ENCODE peak calls at places on chromosome 4, in four cellular contexts. O is glomerular endothelial cell, C is left kidney, J is kidney tubule cell. T is an unnamed sample.
A peak's percentile ranks its signal among the peaks of the same experiment; 100 is the strongest.

GRCh38 chr4:23279377-23279988 is 586.7 kb downstream of the GBA3 start:
- DNase-seq in J (no peak), O (no peak), C (no peak), T (no peak)

GRCh38 chr4:23097251-23097650 is 404.5 kb downstream of the GBA3 start:
- DNase-seq in O (no peak), C (no peak), J (peak; percentile 37), T (no peak)

GRCh38 chr4:123892368-123892961 is 495.9 kb downstream of the SPRY1 start:
- DNase-seq in O (no peak), C (no peak), J (no peak), T (no peak)

GRCh38 chr4:10008208-10009005 is 12.9 kb downstream of the SLC2A9 start:
- DNase-seq in J (no peak), C (no peak), O (no peak), T (no peak)

GRCh38 chr4:166501941-166502382 is 628.9 kb downstream of the TLL1 start:
- DNase-seq in J (peak; percentile 36), C (peak; percentile 72), O (no peak), T (no peak)

GRCh38 chr4:101600287-101600686 is 190.2 kb upstream of the BANK1 start:
- DNase-seq in J (no peak), O (no peak), C (no peak), T (no peak)

GRCh38 chr4:5489260-5489659 is 219.1 kb downstream of the EVC2 start:
- DNase-seq in O (no peak), C (no peak), J (no peak), T (no peak)

GRCh38 chr4:131459430-131460101 is 1689.5 kb upstream of the PCDH10 start:
- DNase-seq in C (no peak), J (no peak), O (no peak), T (no peak)

GRCh38 chr4:142435599-142436235 is 410.4 kb downstream of the INPP4B start:
- DNase-seq in J (no peak), C (peak; percentile 48), O (no peak), T (no peak)

GRCh38 chr4:154490589-154491340 is 834 bp downstream of the DCHS2 start:
- DNase-seq in J (peak; percentile 6), O (no peak), C (peak; percentile 74), T (no peak)

GRCh38 chr4:141926414-141926813 is 290.0 kb downstream of the IL15 start:
- DNase-seq in C (no peak), J (no peak), O (no peak), T (no peak)

GRCh38 chr4:8539661-8540060 is 40.5 kb upstream of the GPR78 start:
- DNase-seq in C (no peak), O (no peak), J (peak; percentile 33), T (no peak)

GRCh38 chr4:43411226-43411625 is 518.7 kb downstream of the GRXCR1 start:
- DNase-seq in C (no peak), O (no peak), J (no peak), T (no peak)

GRCh38 chr4:165921546-165921945 is 48.5 kb downstream of the TLL1 start:
- DNase-seq in J (peak; percentile 30), C (no peak), O (no peak), T (no peak)

GRCh38 chr4:110567266-110567665 is 55.6 kb downstream of the PITX2 start:
- DNase-seq in J (no peak), O (no peak), C (no peak), T (no peak)

GRCh38 chr4:56909083-56909981 is 1.6 kb downstream of the REST start:
- DNase-seq in J (peak; percentile 59), C (peak; percentile 77), O (peak; percentile 31), T (no peak)

GRCh38 chr4:113837397-113837796 is 75.9 kb upstream of the CAMK2D start:
- DNase-seq in J (peak; percentile 79), O (no peak), C (no peak), T (peak; percentile 27)

GRCh38 chr4:187908731-187909130 is 86.8 kb upstream of the ZFP42 start:
- DNase-seq in O (no peak), J (no peak), C (no peak), T (no peak)

GRCh38 chr4:149063007-149063406 is 620.8 kb upstream of the NR3C2 start:
- DNase-seq in J (peak; percentile 73), O (no peak), C (no peak), T (no peak)

GRCh38 chr4:109665783-109666455 is 37.3 kb downstream of the CASP6 start:
- DNase-seq in C (no peak), J (no peak), O (no peak), T (no peak)

GRCh38 chr4:128751354-128751753 is 58.1 kb upstream of the JADE1 start:
- DNase-seq in O (no peak), C (no peak), J (peak; percentile 11), T (no peak)

GRCh38 chr4:95572304-95572991 is 23.7 kb upstream of the UNC5C start:
- DNase-seq in J (peak; percentile 88), C (peak; percentile 91), O (peak; percentile 69), T (peak; percentile 11)

GRCh38 chr4:4686396-4686795 is 144.5 kb upstream of the STX18 start:
- DNase-seq in O (no peak), J (no peak), C (no peak), T (no peak)

GRCh38 chr4:17027495-17027894 is 129.1 kb upstream of the LDB2 start:
- DNase-seq in J (peak; percentile 88), O (peak; percentile 84), C (no peak), T (peak; percentile 80)

GRCh38 chr4:66000500-66001117 is 330.3 kb upstream of the EPHA5 start:
- DNase-seq in O (no peak), J (no peak), C (no peak), T (no peak)

GRCh38 chr4:185817403-185817818 is 5.4 kb upstream of the SORBS2 start:
- DNase-seq in J (peak; percentile 72), O (no peak), C (no peak), T (no peak)

GRCh38 chr4:72846280-72847111 is 223.0 kb downstream of the COX18 start:
- DNase-seq in J (peak; percentile 20), O (no peak), C (peak; percentile 2), T (no peak)

GRCh38 chr4:7430368-7430964 is 4.3 kb downstream of the PSAPL1 start:
- DNase-seq in O (no peak), C (no peak), J (peak; percentile 20), T (no peak)

GRCh38 chr4:142960867-142961644 is 115.0 kb upstream of the INPP4B start:
- DNase-seq in J (no peak), O (no peak), C (no peak), T (no peak)

GRCh38 chr4:36322921-36323354 is 41.5 kb downstream of the DTHD1 start:
- DNase-seq in O (no peak), J (no peak), C (no peak), T (no peak)

GRCh38 chr4:36281384-36282106 is at the start of gene DTHD1:
- DNase-seq in C (no peak), J (peak; percentile 68), O (no peak), T (no peak)

GRCh38 chr4:139933541-139933940 is 220.4 kb downstream of the MAML3 start:
- DNase-seq in O (no peak), C (peak; percentile 82), J (peak; percentile 94), T (no peak)

GRCh38 chr4:183729430-183730328 is 70.6 kb downstream of the TRAPPC11 start:
- DNase-seq in O (no peak), J (peak; percentile 88), C (no peak), T (no peak)

GRCh38 chr4:10106421-10107039 is 10.1 kb downstream of the WDR1 start:
- DNase-seq in J (peak; percentile 96), C (no peak), O (peak; percentile 77), T (peak; percentile 74)

GRCh38 chr4:8478801-8479744 is 38.5 kb downstream of the TRMT44 start:
- DNase-seq in J (no peak), O (no peak), C (no peak), T (no peak)

GRCh38 chr4:90000995-90001394 is 106.3 kb downstream of the MMRN1 start:
- DNase-seq in O (no peak), C (no peak), J (no peak), T (no peak)

GRCh38 chr4:8289151-8289750 is 19.7 kb downstream of the HTRA3 start:
- DNase-seq in O (no peak), J (no peak), C (no peak), T (no peak)

GRCh38 chr4:185837415-185838103 is 25.6 kb upstream of the SORBS2 start:
- DNase-seq in C (no peak), J (no peak), O (no peak), T (no peak)

GRCh38 chr4:183300070-183300469 is 20.0 kb downstream of the CLDN22 start:
- DNase-seq in J (peak; percentile 13), C (no peak), O (no peak), T (no peak)

T was measured in pulmonary artery endothelial cell.